ENCODE peak calls at places on chromosomes 7 and 10, in six cellular contexts. K is NCI-H2029, S is NCI-H1105, Y is RPMI8226, E is activated T-cell treated with anti-CD3 and anti-CD28 coated beads for 24 hours, F is heart right ventricle. N is an unnamed sample.

GRCh38 chr7:2629740-2630681 is 1.8 kb upstream of the TTYH3 start:
- DNase-seq in E (no peak), K (peak; percentile 61), S (no peak), F (no peak), Y (no peak), N (no peak)

GRCh38 chr10:51950996-51951392 is 251.6 kb upstream of the CSTF2T start:
- DNase-seq in S (no peak), F (no peak), Y (no peak), K (no peak), E (no peak), N (no peak)

GRCh38 chr7:22319424-22320403 is 37.2 kb downstream of the RAPGEF5 start:
- DNase-seq in K (peak; percentile 76), F (no peak), Y (no peak), S (peak; percentile 70), E (no peak), N (peak; percentile 60)

GRCh38 chr10:58070964-58071363 is 196.7 kb downstream of the IPMK start:
- DNase-seq in S (no peak), E (no peak), K (peak; percentile 9), Y (no peak), F (no peak), N (no peak)

GRCh38 chr10:11301571-11302111 is 284.0 kb downstream of the CELF2 start:
- DNase-seq in Y (no peak), K (no peak), S (no peak), E (no peak), F (no peak), N (no peak)

GRCh38 chr7:43764807-43765491 is 6.5 kb downstream of the BLVRA start:
- DNase-seq in E (no peak), Y (no peak), S (no peak), K (no peak), F (no peak), N (no peak)

GRCh38 chr7:17681965-17682364 is 258.3 kb downstream of the SNX13 start:
- DNase-seq in F (no peak), Y (no peak), S (no peak), K (no peak), E (no peak), N (no peak)

GRCh38 chr7:14340415-14341079 is 351.1 kb upstream of the ETV1 start:
- DNase-seq in S (no peak), E (no peak), F (no peak), Y (no peak), K (no peak), N (no peak)

GRCh38 chr10:131391991-131392390 is 80.5 kb upstream of the TCERG1L start:
- DNase-seq in E (no peak), Y (no peak), K (no peak), S (no peak), F (no peak), N (no peak)

GRCh38 chr7:36312064-36312914 is 77.4 kb upstream of the ANLN start:
- DNase-seq in F (no peak), S (no peak), Y (peak; percentile 98), E (no peak), K (peak; percentile 88), N (no peak)

GRCh38 chr7:81284576-81284975 is 365.7 kb upstream of the SEMA3C start:
- DNase-seq in S (no peak), K (no peak), E (no peak), F (no peak), Y (no peak), N (no peak)

GRCh38 chr10:84900141-84900540 is 571.8 kb downstream of the CCSER2 start:
- DNase-seq in Y (no peak), K (no peak), E (no peak), S (no peak), F (no peak), N (no peak)

GRCh38 chr10:85791846-85792532 is 574.6 kb downstream of the GRID1 start:
- DNase-seq in F (no peak), K (no peak), E (no peak), Y (peak; percentile 1), S (no peak), N (no peak)

GRCh38 chr7:16668049-16668858 is 22.3 kb downstream of the BZW2 start:
- DNase-seq in Y (no peak), E (no peak), S (no peak), F (peak; percentile 33), K (no peak), N (no peak)

N was measured in NCI-H774.